ENCODE peak calls at places on chromosomes 7 and 10, in five cellular contexts. U, D, X, S and K are unnamed samples.

GRCh38 chr7:130488376-130489139 is 3.3 kb upstream of the MEST start:
- DNase-seq in D (no peak), S (no peak), U (no peak), X (no peak), K (no peak)

GRCh38 chr7:128793184-128793552 is 1.4 kb downstream of the CCDC136 start:
- DNase-seq in D (no peak), X (no peak), U (no peak), S (no peak), K (no peak)

GRCh38 chr10:114856544-114857287 is 35.1 kb downstream of the FHIP2A start:
- DNase-seq in U (no peak), S (no peak), D (no peak), X (no peak), K (no peak)

GRCh38 chr7:3154881-3155494 is 111.3 kb upstream of the CARD11 start:
- DNase-seq in X (peak), S (no peak), D (peak), U (no peak), K (peak)

GRCh38 chr7:71860572-71860971 is 551.6 kb downstream of the CALN1 start:
- DNase-seq in D (no peak), U (no peak), S (no peak), X (no peak), K (no peak)

GRCh38 chr7:123966936-123967335 is 41.9 kb downstream of the SPAM1 start:
- DNase-seq in X (no peak), D (peak), S (no peak), U (no peak), K (no peak)

GRCh38 chr10:83176901-83177300 is 962.4 kb upstream of the GHITM start:
- DNase-seq in S (no peak), X (no peak), U (no peak), D (no peak), K (no peak)

GRCh38 chr10:33180390-33180789 is 154.1 kb downstream of the NRP1 start:
- DNase-seq in D (no peak), S (no peak), U (no peak), X (no peak), K (no peak)

GRCh38 chr10:71836594-71836970 is 14.5 kb downstream of the PSAP start:
- DNase-seq in U (no peak), D (no peak), X (no peak), S (no peak), K (no peak)

GRCh38 chr7:102284399-102284798 is 2.3 kb upstream of the SH2B2 start:
- DNase-seq in S (no peak), X (no peak), D (peak), U (no peak), K (peak)

GRCh38 chr10:129963831-129964501 is at the start of gene EBF3:
- DNase-seq in X (peak), U (no peak), S (no peak), D (no peak), K (peak)

GRCh38 chr10:13681095-13681494 is 94.3 kb downstream of the PRPF18 start:
- DNase-seq in S (no peak), X (no peak), U (no peak), D (no peak), K (no peak)

GRCh38 chr10:89351402-89352038 is 23.7 kb downstream of the IFIT3 start:
- DNase-seq in U (no peak), D (no peak), X (no peak), S (no peak), K (no peak)

GRCh38 chr7:50920031-50920635 is 137.4 kb upstream of the GRB10 start:
- DNase-seq in D (no peak), X (no peak), S (no peak), U (no peak), K (no peak)

GRCh38 chr7:56174346-56175085 is 58.3 kb upstream of the NUPR2 start:
- DNase-seq in D (no peak), U (no peak), X (no peak), S (no peak), K (no peak)

GRCh38 chr7:127546313-127546712 is 39.1 kb downstream of the GCC1 start:
- DNase-seq in D (no peak), U (no peak), X (no peak), S (no peak), K (no peak)

GRCh38 chr10:77823811-77824542 is 102.6 kb downstream of the DLG5 start:
- DNase-seq in X (no peak), U (no peak), S (no peak), D (no peak), K (no peak)

GRCh38 chr7:137667633-137668387 is 179.0 kb downstream of the DGKI start:
- DNase-seq in D (no peak), X (no peak), U (no peak), S (no peak), K (no peak)

GRCh38 chr7:38558786-38559185 is 72.4 kb downstream of the AMPH start:
- DNase-seq in S (no peak), X (no peak), D (no peak), U (no peak), K (no peak)

GRCh38 chr10:62580396-62580795 is 206.2 kb downstream of the ZNF365 start:
- DNase-seq in U (no peak), D (no peak), S (no peak), X (no peak), K (no peak)

GRCh38 chr10:133534417-133534816 is 7.3 kb downstream of the CYP2E1 start:
- DNase-seq in X (no peak), S (no peak), U (no peak), D (no peak), K (no peak)

GRCh38 chr10:1187151-1187854 is 131.1 kb downstream of the WDR37 start:
- DNase-seq in S (peak), X (no peak), D (no peak), U (peak), K (no peak)

GRCh38 chr7:37065779-37066271 is 341.5 kb upstream of the AOAH start:
- DNase-seq in D (no peak), S (no peak), U (no peak), X (no peak), K (no peak)

GRCh38 chr10:129759214-129760002 is 204.7 kb downstream of the EBF3 start:
- DNase-seq in X (no peak), D (no peak), S (no peak), U (no peak), K (no peak)

GRCh38 chr10:118595598-118596425 is at the start of gene PRLHR:
- DNase-seq in U (no peak), X (no peak), D (no peak), S (no peak), K (no peak)

GRCh38 chr7:103658055-103659010 is 212.3 kb upstream of the SLC26A5 start:
- DNase-seq in U (no peak), D (no peak), S (no peak), X (no peak), K (no peak)

GRCh38 chr7:158016171-158017087 is 571.2 kb downstream of the PTPRN2 start:
- DNase-seq in U (peak), D (no peak), X (no peak), S (no peak), K (no peak)

GRCh38 chr10:35328404-35329037 is 7.8 kb upstream of the CCNY start:
- DNase-seq in X (no peak), S (no peak), U (no peak), D (no peak), K (no peak)

GRCh38 chr10:89086801-89087513 is 96.4 kb downstream of the FAS start:
- DNase-seq in U (no peak), D (no peak), S (no peak), X (peak), K (no peak)

GRCh38 chr7:45670227-45670626 is 96.1 kb downstream of the ADCY1 start:
- DNase-seq in S (no peak), D (no peak), X (no peak), U (no peak), K (no peak)

GRCh38 chr7:35613150-35613549 is 81.8 kb downstream of the HERPUD2 start:
- DNase-seq in S (no peak), D (no peak), X (no peak), U (no peak), K (no peak)

GRCh38 chr10:120984221-120984620 is 133.1 kb downstream of the WDR11 start:
- DNase-seq in U (no peak), X (no peak), D (no peak), S (no peak), K (no peak)

GRCh38 chr10:110632591-110633215 is 11.4 kb upstream of the RBM20 start:
- DNase-seq in S (no peak), X (no peak), U (no peak), D (no peak), K (no peak)

GRCh38 chr7:64407148-64407547 is 93.4 kb downstream of the ZNF736 start:
- DNase-seq in X (no peak), S (no peak), U (no peak), D (no peak), K (no peak)